ENCODE peak calls at places on chromosome 1, in ten cellular contexts. X is heart right ventricle; K is C1 segment of cervical spinal cord; J is endothelial cell of umbilical vein; V is DMS153; Y is activated CD4-positive, alpha-beta T cell treated with anti-CD3 and anti-CD28 coated beads, Interleukin-2, amount 10 ng/mL, durations not matched to agents 7 days and 5 days; F is SHP77; P is dermis microvascular lymphatic vessel endothelial cell; Z is aorta; R is neural crest cell. H is an unnamed sample.

GRCh38 chr1:93770640-93771039 is 89.0 kb upstream of the BCAR3 start:
- DNase-seq in F (no peak), J (no peak), R (no peak), P (no peak), V (no peak), Z (no peak), X (no peak), Y (no peak), K (no peak), H (no peak)

GRCh38 chr1:29706936-29707335 is 470.6 kb downstream of the PTPRU start:
- DNase-seq in X (no peak), V (peak; percentile 88), J (peak; percentile 47), K (no peak), R (peak; percentile 52), Z (peak; percentile 85), P (no peak), F (peak; percentile 75), Y (peak; percentile 31), H (no peak)

GRCh38 chr1:6580588-6581270 is 935 bp downstream of the ZBTB48 start:
- DNase-seq in Z (no peak), V (no peak), P (no peak), X (no peak), K (peak; percentile 35), R (no peak), J (peak; percentile 30), F (no peak), Y (no peak), H (peak; percentile 77)

GRCh38 chr1:230633469-230633868 is 8.8 kb upstream of the COG2 start:
- DNase-seq in F (no peak), P (no peak), X (no peak), V (no peak), K (no peak), Z (no peak), Y (no peak), J (no peak), R (no peak), H (no peak)

GRCh38 chr1:167554028-167554779 is 642 bp upstream of the CREG1 start:
- DNase-seq in X (no peak), F (no peak), K (peak; percentile 59), V (no peak), J (no peak), Y (no peak), R (no peak), Z (no peak), P (no peak), H (no peak)

GRCh38 chr1:211870156-211870555 is 39.6 kb upstream of the LPGAT1 start:
- DNase-seq in F (no peak), X (no peak), P (no peak), R (no peak), Y (no peak), V (no peak), J (no peak), Z (no peak), K (no peak), H (no peak)

GRCh38 chr1:1351511-1352427 is 2.6 kb upstream of the DVL1 start:
- DNase-seq in Y (no peak), X (peak; percentile 68), F (no peak), V (no peak), Z (no peak), R (no peak), P (no peak), K (no peak), J (no peak), H (no peak)

GRCh38 chr1:58768971-58769808 is 14.7 kb downstream of the JUN start:
- DNase-seq in K (peak; percentile 46), V (no peak), J (peak; percentile 74), Z (peak; percentile 95), R (peak; percentile 89), F (peak; percentile 43), Y (peak; percentile 36), P (no peak), X (peak; percentile 85), H (peak; percentile 58)

GRCh38 chr1:226061793-226062557 is 541 bp upstream of the H3-3A start:
- DNase-seq in K (no peak), F (peak; percentile 79), J (peak; percentile 76), X (peak; percentile 85), Z (peak; percentile 90), V (peak; percentile 77), Y (peak; percentile 48), R (peak; percentile 74), P (no peak), H (peak; percentile 74)

GRCh38 chr1:193569696-193570269 is 383.4 kb upstream of the B3GALT2 start:
- DNase-seq in Y (peak; percentile 18), F (no peak), X (no peak), J (no peak), R (no peak), K (no peak), Z (no peak), V (no peak), P (no peak), H (no peak)

GRCh38 chr1:53563609-53564008 is 104.4 kb downstream of the DMRTB1 start:
- DNase-seq in K (no peak), Y (no peak), F (no peak), X (no peak), P (no peak), Z (no peak), R (no peak), V (no peak), J (no peak), H (no peak)

GRCh38 chr1:116496380-116496779 is 74.4 kb downstream of the CD58 start:
- DNase-seq in X (peak; percentile 53), V (no peak), K (no peak), F (no peak), J (no peak), R (no peak), P (peak; percentile 64), Z (no peak), Y (no peak), H (peak; percentile 47)

GRCh38 chr1:222785553-222785952 is 29.3 kb upstream of the DISP1 start:
- DNase-seq in R (no peak), K (no peak), F (no peak), P (no peak), X (no peak), J (peak; percentile 35), Y (no peak), Z (no peak), V (no peak), H (no peak)

GRCh38 chr1:243950166-243950565 is 100.1 kb upstream of the AKT3 start:
- DNase-seq in X (no peak), K (no peak), Z (no peak), R (no peak), P (no peak), F (no peak), Y (no peak), J (no peak), V (no peak), H (peak; percentile 67)

GRCh38 chr1:214717323-214717722 is 114.3 kb downstream of the CENPF start:
- DNase-seq in J (no peak), K (no peak), V (no peak), X (no peak), Z (no peak), R (no peak), F (no peak), Y (no peak), P (no peak), H (no peak)

GRCh38 chr1:202858789-202859414 is 30.0 kb downstream of the RABIF start:
- DNase-seq in V (no peak), K (no peak), F (no peak), Z (no peak), R (no peak), P (no peak), Y (no peak), X (peak; percentile 70), J (no peak), H (no peak)

GRCh38 chr1:246329900-246330299 is 177.2 kb downstream of the SMYD3 start:
- DNase-seq in Y (peak; percentile 24), X (no peak), Z (no peak), P (no peak), J (no peak), K (no peak), R (no peak), F (no peak), V (no peak), H (no peak)

GRCh38 chr1:9014475-9015375 is 11.5 kb downstream of the SLC2A7 start:
- DNase-seq in Y (no peak), K (no peak), X (no peak), V (no peak), Z (no peak), P (no peak), R (no peak), F (no peak), J (no peak), H (no peak)

H was measured in gastrocnemius medialis.